ENCODE peak calls at places on chromosomes 11 and 22, in eight cellular contexts. Y is endothelial cell of umbilical vein, W is GM12878, S is SK-N-SH, B is HCT116, X is H1, J is HepG2, E is K562. A is an unnamed sample.

GRCh38 chr11:118789501-118790356 is 1.2 kb downstream of the DDX6 start:
- DNase-seq in X (peak; percentile 49), E (no peak), W (peak; percentile 19), S (no peak), J (no peak), B (no peak), Y (peak; percentile 65), A (peak; percentile 47)

GRCh38 chr11:134945993-134946392 is 534.0 kb upstream of the B3GAT1 start:
- DNase-seq in X (no peak), B (no peak), E (no peak), Y (no peak), S (no peak), W (no peak), J (no peak), A (peak; percentile 20)

GRCh38 chr22:19503869-19504268 is 20.3 kb downstream of the CLDN5 start:
- DNase-seq in B (no peak), W (no peak), J (no peak), Y (no peak), E (no peak), X (no peak), S (no peak), A (peak; percentile 65)

GRCh38 chr22:44543362-44543761 is 45.3 kb upstream of the RTL6 start:
- DNase-seq in W (no peak), Y (no peak), E (no peak), S (no peak), X (no peak), J (no peak), B (no peak), A (no peak)

GRCh38 chr11:72069787-72070251 is 10.5 kb downstream of the NUMA1 start:
- DNase-seq in B (peak; percentile 51), X (no peak), E (no peak), W (no peak), Y (peak; percentile 81), S (no peak), J (peak; percentile 33), A (peak; percentile 15)

GRCh38 chr11:62295504-62295903 is 3.4 kb downstream of the SCGB1D4 start:
- DNase-seq in B (no peak), J (peak; percentile 23), Y (peak; percentile 45), E (no peak), X (no peak), W (no peak), S (no peak), A (peak; percentile 47)

GRCh38 chr11:34478845-34479663 is 34.5 kb downstream of the ELF5 start:
- DNase-seq in S (peak; percentile 32), Y (no peak), J (no peak), X (no peak), W (no peak), B (no peak), E (no peak), A (no peak)

GRCh38 chr11:75719089-75719638 is 1.5 kb downstream of the MOGAT2 start:
- DNase-seq in S (no peak), W (peak; percentile 26), Y (no peak), X (no peak), B (no peak), E (no peak), J (peak; percentile 38), A (no peak)

GRCh38 chr11:10392680-10393079 is 62.4 kb upstream of the AMPD3 start:
- DNase-seq in J (no peak), B (no peak), X (no peak), W (no peak), S (no peak), Y (no peak), E (no peak), A (no peak)

GRCh38 chr11:33753304-33753703 is 17.1 kb upstream of the CD59 start:
- DNase-seq in E (no peak), B (no peak), W (peak; percentile 70), S (no peak), X (no peak), Y (peak; percentile 59), J (no peak), A (no peak)

GRCh38 chr11:57485217-57486007 is 25.1 kb downstream of the RTN4RL2 start:
- DNase-seq in Y (no peak), J (no peak), B (no peak), E (no peak), S (no peak), X (no peak), W (no peak), A (no peak)
- TF ChIP-seq POLR2AphosphoS5 in Y (no peak), J (no peak), B (no peak), E (no peak), S (no peak), X (no peak), W (no peak), A (no peak)

DNA sequence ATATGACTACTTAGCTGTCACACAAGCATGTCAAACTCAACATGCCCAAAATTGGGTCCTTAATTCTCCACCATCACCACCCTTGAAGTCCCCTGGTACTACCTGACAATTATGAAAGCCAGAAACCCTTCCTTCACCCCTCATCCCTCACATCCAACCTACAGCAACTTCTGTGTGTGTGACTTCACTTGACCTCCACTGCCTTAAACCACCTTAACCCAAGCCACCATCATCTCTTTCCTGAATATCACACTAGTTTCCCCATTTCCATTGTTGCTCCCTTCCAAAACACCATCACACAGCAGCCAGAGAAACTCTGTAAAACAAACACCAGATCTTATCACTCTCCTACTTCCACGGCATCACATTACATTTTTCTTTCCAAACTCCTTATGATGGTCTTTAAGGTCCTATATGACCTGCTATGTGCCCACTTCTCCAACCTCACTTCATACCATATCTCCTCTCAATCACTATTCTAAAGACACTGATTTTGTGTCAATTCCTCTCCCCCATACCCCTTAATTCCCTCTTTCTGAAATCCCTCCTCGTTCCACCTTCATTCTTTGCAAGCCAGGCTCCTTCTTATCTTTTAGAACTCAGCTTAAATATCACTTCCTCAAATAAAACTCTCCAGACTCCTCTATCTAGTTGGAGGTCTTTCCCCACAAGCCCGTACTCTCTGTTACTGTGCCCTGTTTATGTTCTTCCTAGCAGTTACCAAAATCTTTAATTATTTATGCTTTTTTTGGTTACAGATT is 124.9 kb downstream of the RBFOX2 start:
- DNase-seq in X (no peak), S (no peak), W (no peak), Y (peak; percentile 61), J (no peak), E (no peak), B (no peak), A (no peak)
- H3K4me2 ChIP-seq in X (no peak overlapping the region), S (peak overlapping the region; percentile 0), W (no peak overlapping the region), Y (peak overlapping the region; percentile 23), J (no peak overlapping the region), E (no peak overlapping the region), B (no peak overlapping the region), A (no peak overlapping the region)

GRCh38 chr11:63889344-63889743 is 27.6 kb downstream of the RCOR2 start:
- DNase-seq in W (no peak), X (no peak), S (no peak), J (no peak), B (no peak), Y (no peak), E (no peak), A (no peak)

GRCh38 chr11:63892233-63892632 is 24.7 kb downstream of the RCOR2 start:
- DNase-seq in B (no peak), W (no peak), X (no peak), J (no peak), E (no peak), Y (no peak), S (no peak), A (no peak)

GRCh38 chr11:63890368-63890767 is 26.6 kb downstream of the RCOR2 start:
- DNase-seq in B (no peak), E (no peak), S (no peak), J (no peak), W (no peak), X (no peak), Y (no peak), A (no peak)

GRCh38 chr11:63887600-63887999 is 29.4 kb downstream of the RCOR2 start:
- DNase-seq in S (no peak), X (no peak), B (no peak), J (no peak), E (no peak), Y (no peak), W (no peak), A (peak; percentile 56)

DNA sequence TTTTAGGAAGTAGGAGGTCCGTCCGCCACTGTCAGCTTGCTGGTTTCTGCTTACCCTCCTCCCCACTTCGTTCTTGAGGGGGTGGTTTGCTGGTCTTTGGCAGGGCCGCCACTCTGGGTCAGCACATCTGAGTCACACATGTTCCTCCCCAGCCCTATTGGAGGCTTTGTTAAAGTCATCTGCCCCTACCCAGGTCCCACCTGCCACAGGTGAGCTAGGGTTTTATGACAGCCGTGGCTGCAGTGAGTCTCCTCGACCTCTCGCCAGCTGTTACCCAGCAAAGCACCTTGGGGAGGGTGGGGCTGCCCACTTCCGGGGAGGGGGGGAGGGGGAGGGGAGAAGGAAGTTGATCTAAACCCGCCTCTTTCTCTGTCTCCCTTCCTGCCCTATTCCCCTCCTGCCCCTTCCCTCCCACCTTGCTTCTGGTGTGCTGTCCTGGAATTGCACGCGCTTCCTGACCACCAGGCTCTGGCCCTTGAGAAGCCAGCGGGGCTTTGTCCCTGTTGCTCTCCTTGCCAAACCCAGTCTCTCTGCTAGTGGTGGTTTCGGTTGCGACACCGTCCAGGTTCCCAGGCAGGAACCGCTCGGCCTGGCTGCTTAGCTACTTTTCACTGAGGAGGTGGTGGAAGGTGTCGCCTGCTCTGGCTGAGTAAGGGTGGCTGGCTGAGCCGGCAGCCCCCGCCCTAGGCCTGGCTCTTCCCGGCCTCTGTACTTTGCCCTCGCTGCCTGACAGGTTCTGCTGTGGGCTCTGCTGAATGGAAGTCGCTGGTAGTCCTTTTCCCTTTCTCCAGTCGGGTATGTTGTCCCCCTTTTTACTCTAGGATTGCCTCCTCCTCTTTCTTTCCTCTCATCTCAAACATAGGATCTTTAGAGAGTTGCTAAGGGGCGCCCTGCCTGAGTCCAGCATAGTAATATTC is 28.5 kb downstream of the RCOR2 start:
- DNase-seq in B (no peak), S (no peak), J (peak; percentile 81), W (no peak), X (peak; percentile 60), Y (peak; percentile 20), E (peak; percentile 91), A (peak; percentile 84)
- TF ChIP-seq POLR2AphosphoS5 in B (no peak), S (no peak), J (peak; percentile 71), W (no peak), X (no peak), Y (no peak), E (peak; percentile 28), A (peak; percentile 44)

GRCh38 chr11:19117760-19118097 is 761 bp downstream of the ZDHHC13 start:
- DNase-seq in S (no peak), W (no peak), B (no peak), Y (peak; percentile 49), J (no peak), X (no peak), E (no peak), A (no peak)

GRCh38 chr11:19110290-19110689 is 6.7 kb upstream of the ZDHHC13 start:
- DNase-seq in E (no peak), S (no peak), J (no peak), W (no peak), X (no peak), B (no peak), Y (peak; percentile 24), A (no peak)

GRCh38 chr11:19116315-19116970 is 525 bp upstream of the ZDHHC13 start:
- DNase-seq in B (no peak), W (peak; percentile 17), E (no peak), J (no peak), X (no peak), S (no peak), Y (no peak), A (peak; percentile 20)

GRCh38 chr11:19116971-19117759 is at the start of gene ZDHHC13:
- DNase-seq in X (peak; percentile 98), S (peak; percentile 99), W (peak; percentile 92), J (peak; percentile 86), E (peak; percentile 97), B (peak; percentile 80), Y (peak; percentile 96), A (peak; percentile 97)

GRCh38 chr11:19111809-19112208 is 5.2 kb upstream of the ZDHHC13 start:
- DNase-seq in B (no peak), Y (no peak), J (no peak), X (no peak), S (no peak), E (no peak), W (no peak), A (no peak)
- H3K4me2 ChIP-seq in B (no peak overlapping the region), Y (no peak overlapping the region), J (no peak overlapping the region), X (no peak overlapping the region), S (no peak overlapping the region), E (no peak overlapping the region), W (no peak overlapping the region), A (no peak overlapping the region)